ENCODE peak calls at places on chromosomes 7 and 10, in five cellular contexts. U, J, L, Y and R are unnamed samples.
A peak's percentile ranks its signal among the peaks of the same experiment; 100 is the strongest.

GRCh38 chr7:107338080-107338479 is 131.8 kb upstream of the GPR22 start:
- DNase-seq in J (no peak), L (no peak), U (no peak), Y (no peak), R (no peak)

GRCh38 chr10:14815681-14816080 is 22.2 kb downstream of the CDNF start:
- DNase-seq in J (no peak), U (no peak), L (peak; percentile 39), Y (peak; percentile 10), R (no peak)

GRCh38 chr10:33859319-33860022 is 525.0 kb upstream of the NRP1 start:
- DNase-seq in Y (no peak), L (no peak), J (no peak), U (no peak), R (no peak)

GRCh38 chr7:1054438-1055083 is 10.2 kb downstream of the GPR146 start:
- DNase-seq in J (no peak), L (no peak), Y (peak; percentile 24), U (peak; percentile 44), R (no peak)

GRCh38 chr10:124378817-124379510 is 39.8 kb downstream of the OAT start:
- DNase-seq in U (no peak), Y (no peak), L (no peak), J (peak; percentile 11), R (no peak)

GRCh38 chr7:96004598-96004997 is 232.2 kb downstream of the DYNC1I1 start:
- DNase-seq in L (no peak), Y (no peak), U (no peak), J (peak; percentile 65), R (no peak)

GRCh38 chr10:28942012-28942411 is 264.7 kb downstream of the BAMBI start:
- DNase-seq in J (no peak), L (no peak), Y (no peak), U (no peak), R (no peak)

GRCh38 chr7:138556771-138557484 is 96.9 kb downstream of the TRIM24 start:
- DNase-seq in U (no peak), J (no peak), Y (peak; percentile 6), L (no peak), R (no peak)

GRCh38 chr10:10326119-10326518 is 691.6 kb upstream of the CELF2 start:
- DNase-seq in L (peak; percentile 21), U (no peak), J (no peak), Y (peak; percentile 18), R (no peak)

GRCh38 chr7:17485905-17486304 is 187.5 kb downstream of the AHR start:
- DNase-seq in Y (no peak), J (no peak), U (no peak), L (peak; percentile 6), R (no peak)

GRCh38 chr10:63829020-63829419 is 307.8 kb downstream of the REEP3 start:
- DNase-seq in U (no peak), J (no peak), L (no peak), Y (peak; percentile 26), R (no peak)

GRCh38 chr7:20784311-20785210 is 2.1 kb downstream of the SP8 start:
- DNase-seq in Y (no peak), J (peak; percentile 62), L (no peak), U (no peak), R (no peak)

GRCh38 chr10:15704581-15704968 is 15.1 kb downstream of the ITGA8 start:
- DNase-seq in U (no peak), J (no peak), L (no peak), Y (peak; percentile 63), R (no peak)

GRCh38 chr10:98391578-98391991 is 23.4 kb downstream of the PYROXD2 start:
- DNase-seq in L (peak; percentile 49), U (peak; percentile 73), Y (no peak), J (no peak), R (no peak)

GRCh38 chr7:129262333-129262732 is 37.5 kb downstream of the AHCYL2 start:
- DNase-seq in L (no peak), Y (peak; percentile 38), J (no peak), U (no peak), R (no peak)

GRCh38 chr7:108360058-108360800 is 96.0 kb downstream of the NRCAM start:
- DNase-seq in L (no peak), J (no peak), U (no peak), Y (no peak), R (no peak)

GRCh38 chr10:6314620-6315205 is 112.0 kb downstream of the PFKFB3 start:
- DNase-seq in J (no peak), U (no peak), L (no peak), Y (no peak), R (no peak)

GRCh38 chr10:126716366-126716765 is 45.9 kb upstream of the C10orf90 start:
- DNase-seq in Y (no peak), L (no peak), J (no peak), U (no peak), R (no peak)

DNA sequence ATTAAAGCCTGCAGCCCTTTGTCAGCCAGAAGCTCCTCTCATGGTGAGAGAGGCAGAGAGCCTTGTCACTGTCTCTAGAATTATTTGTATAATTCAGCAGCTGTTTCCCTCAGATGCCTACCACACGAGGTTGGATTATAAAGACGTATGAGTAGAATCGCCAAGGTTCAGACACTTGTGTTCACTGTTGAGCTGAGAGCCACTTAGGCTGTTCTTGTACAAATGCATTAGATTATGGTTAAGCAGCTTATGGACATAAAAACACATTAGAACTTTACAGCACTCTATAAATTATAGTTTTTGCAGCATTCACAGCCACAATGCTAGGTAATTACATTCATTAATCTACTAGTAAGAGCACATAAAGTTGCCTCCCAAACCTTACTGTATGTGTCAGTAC is 282.6 kb downstream of the AUTS2 start:
- DNase-seq in Y (no peak), J (peak; percentile 24), L (no peak), U (no peak), R (no peak)
- H3K4me3 ChIP-seq in Y (no peak overlapping the region), J (no peak overlapping the region), L (no peak overlapping the region), U (no peak overlapping the region), R (no peak overlapping the region)

GRCh38 chr7:27156508-27156898 is at the start of gene HOXA7:
- DNase-seq in J (peak; percentile 56), Y (no peak), L (peak; percentile 63), U (no peak), R (peak; percentile 11)

GRCh38 chr7:27155816-27156507 is 513 bp downstream of the HOXA7 start:
- DNase-seq in J (no peak), U (no peak), L (no peak), Y (no peak), R (peak; percentile 6)

GRCh38 chr7:27157717-27158431 is 1.4 kb upstream of the HOXA7 start:
- DNase-seq in Y (no peak), U (no peak), J (no peak), L (no peak), R (peak; percentile 2)

GRCh38 chr7:27158436-27159277 is 2.2 kb upstream of the HOXA7 start:
- DNase-seq in U (no peak), Y (no peak), J (no peak), L (no peak), R (peak; percentile 4)

DNA sequence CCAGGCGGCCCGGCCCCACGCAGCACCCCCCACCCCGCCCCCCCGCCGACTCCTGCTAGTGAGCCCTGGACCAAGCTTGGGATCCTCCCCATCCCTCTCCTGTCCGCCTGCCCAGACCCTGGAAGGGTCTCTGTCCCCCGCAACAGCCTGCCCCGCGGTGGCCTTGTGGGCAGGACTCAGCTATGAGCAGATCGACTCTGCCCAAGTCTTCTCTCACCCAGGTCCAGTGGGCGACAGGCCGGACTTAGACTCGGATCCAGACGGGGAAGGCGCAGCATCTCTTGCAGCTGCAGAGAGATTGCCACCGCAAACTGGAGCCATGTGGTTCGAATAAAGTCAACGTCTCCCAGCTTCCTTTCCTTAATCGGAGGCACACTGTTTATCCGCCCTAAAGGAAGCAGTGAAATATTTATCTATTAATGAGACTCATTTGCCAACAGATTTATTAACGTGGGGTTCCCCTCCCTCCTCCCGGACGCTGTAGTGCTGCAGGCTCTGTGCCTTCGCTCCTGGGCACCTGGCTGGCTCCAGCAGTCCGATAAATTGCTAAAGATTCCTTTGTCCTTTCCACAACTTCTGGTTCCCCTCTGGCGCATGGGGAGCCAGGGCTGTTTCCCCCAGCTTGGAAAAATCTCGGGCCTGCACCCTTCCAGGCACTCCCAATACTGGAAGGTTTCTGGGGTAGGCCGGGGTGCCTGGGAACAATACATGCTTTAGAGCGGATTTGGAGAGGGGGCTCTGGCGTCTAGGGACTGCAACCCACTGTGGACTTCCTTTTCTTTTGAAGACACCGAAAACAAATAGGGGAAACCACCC is 634 bp upstream of the HOXA7 start:
- DNase-seq in U (no peak), J (no peak), Y (no peak), L (no peak), R (peak; percentile 2)
- H3K4me3 ChIP-seq in U (peak overlapping the region; percentile 52), J (no peak overlapping the region), Y (no peak overlapping the region), L (peak overlapping the region; percentile 69), R (no peak overlapping the region)

DNA sequence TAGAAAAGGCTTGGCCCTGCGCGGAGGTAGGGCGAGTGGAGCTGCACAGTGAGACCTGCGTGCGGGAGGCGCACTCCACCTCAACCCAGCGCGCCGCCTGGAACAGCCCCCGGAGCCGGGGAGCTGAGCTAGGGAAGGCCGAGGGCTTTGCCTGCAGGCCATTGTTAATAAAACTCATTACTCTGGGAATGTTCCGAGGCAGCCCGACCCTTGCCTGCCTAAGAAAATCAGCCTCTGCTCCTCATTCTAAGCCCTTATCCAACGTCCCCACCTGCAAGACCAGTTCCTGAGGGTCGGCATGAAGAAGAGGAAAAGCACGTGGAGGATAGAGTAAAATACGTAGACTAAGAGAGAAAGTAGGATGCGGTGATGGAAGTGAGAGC is 55.3 kb downstream of the C7orf25 start:
- DNase-seq in U (no peak), Y (no peak), J (no peak), L (no peak), R (no peak)
- H3K4me3 ChIP-seq in U (peak overlapping the region; percentile 60), Y (peak overlapping the region; percentile 60), J (peak overlapping the region; percentile 51), L (peak overlapping the region; percentile 30), R (peak overlapping the region; percentile 26)

DNA sequence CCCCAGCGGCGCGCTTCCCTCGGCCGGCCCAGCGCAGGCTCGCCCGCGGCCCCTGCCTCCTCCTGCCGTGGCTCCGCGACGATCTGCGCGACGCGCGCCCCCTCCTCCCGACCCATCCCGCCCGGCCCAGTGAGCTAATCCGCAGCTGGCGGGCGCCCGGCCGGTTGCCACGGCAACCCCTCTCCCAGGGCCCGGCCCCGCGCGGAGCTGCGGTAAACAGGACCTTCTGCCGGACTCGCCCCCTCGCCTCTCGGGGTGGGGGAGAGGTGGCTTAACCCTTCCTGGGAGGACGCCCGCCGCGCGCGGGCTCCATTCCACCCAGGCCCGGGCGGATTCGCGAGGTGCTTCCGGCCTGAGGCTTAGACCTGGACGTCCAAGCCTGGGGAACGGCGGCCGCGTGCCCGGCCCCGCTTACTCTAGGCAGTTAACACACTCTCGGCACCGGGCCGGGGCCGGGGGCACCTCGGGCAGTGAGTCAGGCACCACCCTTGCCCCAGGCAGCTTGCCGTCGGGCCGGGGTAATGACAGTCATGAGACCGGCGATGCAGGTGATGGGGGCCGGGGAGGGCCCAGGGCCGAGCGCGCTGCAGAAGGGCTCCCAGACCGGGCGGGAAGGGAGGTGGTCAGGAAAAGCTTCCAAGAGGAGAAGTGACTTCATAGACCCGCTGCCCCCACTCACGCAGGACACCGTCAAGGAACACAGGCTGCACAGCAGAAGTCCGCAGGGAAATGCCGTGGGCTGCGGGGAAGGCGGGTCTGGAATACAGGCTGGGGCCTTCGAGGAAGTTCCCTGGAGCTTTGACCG is at the start of gene DENND2A:
- DNase-seq in J (peak; percentile 99), U (peak; percentile 84), L (peak; percentile 76), Y (peak; percentile 76), R (peak; percentile 85)
- H3K4me3 ChIP-seq in J (peak within 1 kb of the TSS; percentile 58), U (peak within 1 kb of the TSS; percentile 81), L (peak within 1 kb of the TSS; percentile 85), Y (peak within 1 kb of the TSS; percentile 72), R (peak within 1 kb of the TSS; percentile 72)